ENCODE peak calls at places on chromosome 20, in five cellular contexts. Q is GM23338, X is HepG2, U is GM12878, Z is HCT116. C is an unnamed sample.

GRCh38 chr20:31719644-31720485 is 2.8 kb downstream of the BCL2L1 start:
- DNase-seq in Q (peak; percentile 90), X (peak; percentile 99), U (no peak), Z (no peak), C (no peak)

GRCh38 chr20:50245561-50246366 is 55.1 kb downstream of the CEBPB start:
- DNase-seq in Q (no peak), X (no peak), U (no peak), Z (peak; percentile 23), C (no peak)

GRCh38 chr20:22333885-22334545 is 250.4 kb downstream of the FOXA2 start:
- DNase-seq in Q (peak; percentile 86), X (peak; percentile 71), U (no peak), Z (peak; percentile 38), C (peak; percentile 14)

GRCh38 chr20:12570371-12570770 is 438.4 kb upstream of the SPTLC3 start:
- DNase-seq in Q (peak; percentile 87), X (peak; percentile 76), U (no peak), Z (no peak), C (no peak)

GRCh38 chr20:9498322-9498721 is 16.1 kb upstream of the LAMP5 start:
- DNase-seq in Q (no peak), X (no peak), U (no peak), Z (no peak), C (no peak)

GRCh38 chr20:49657118-49657901 is 56.4 kb downstream of the B4GALT5 start:
- DNase-seq in Q (no peak), X (no peak), U (no peak), Z (no peak), C (no peak)

GRCh38 chr20:57317789-57318371 is 11.7 kb upstream of the SPO11 start:
- DNase-seq in Q (no peak), X (no peak), U (no peak), Z (no peak), C (no peak)

GRCh38 chr20:18377896-18378481 is 88.8 kb downstream of the DZANK1 start:
- DNase-seq in Q (no peak), X (no peak), U (no peak), Z (no peak), C (no peak)

GRCh38 chr20:57450931-57451330 is 59.7 kb downstream of the RBM38 start:
- DNase-seq in Q (no peak), X (no peak), U (no peak), Z (no peak), C (no peak)

GRCh38 chr20:54256202-54256601 is 48.3 kb downstream of the PFDN4 start:
- DNase-seq in Q (no peak), X (no peak), U (no peak), Z (no peak), C (no peak)

GRCh38 chr20:38304845-38305447 is 990 bp downstream of the BPI start:
- DNase-seq in Q (peak; percentile 78), X (peak; percentile 31), U (no peak), Z (peak; percentile 4), C (no peak)

GRCh38 chr20:38321959-38322598 is 18.1 kb downstream of the BPI start:
- DNase-seq in Q (peak; percentile 75), X (peak; percentile 57), U (no peak), Z (peak; percentile 26), C (no peak)

GRCh38 chr20:43409041-43409913 is 48.4 kb upstream of the SRSF6 start:
- DNase-seq in Q (peak; percentile 57), X (peak; percentile 50), U (peak; percentile 7), Z (peak; percentile 51), C (no peak)

GRCh38 chr20:39855056-39855455 is 834.0 kb downstream of the MAFB start:
- DNase-seq in Q (no peak), X (no peak), U (no peak), Z (no peak), C (no peak)

GRCh38 chr20:45775411-45775810 is 16.3 kb downstream of the WFDC3 start:
- DNase-seq in Q (no peak), X (no peak), U (no peak), Z (no peak), C (no peak)

GRCh38 chr20:45774933-45775332 is 16.8 kb downstream of the WFDC3 start:
- DNase-seq in Q (no peak), X (no peak), U (no peak), Z (no peak), C (no peak)

GRCh38 chr20:45768479-45768878 is 23.2 kb downstream of the WFDC3 start:
- DNase-seq in Q (no peak), X (no peak), U (no peak), Z (no peak), C (no peak)

GRCh38 chr20:45771182-45771759 is 20.4 kb downstream of the WFDC3 start:
- DNase-seq in Q (peak; percentile 90), X (peak; percentile 92), U (peak; percentile 48), Z (peak; percentile 61), C (peak; percentile 37)

DNA sequence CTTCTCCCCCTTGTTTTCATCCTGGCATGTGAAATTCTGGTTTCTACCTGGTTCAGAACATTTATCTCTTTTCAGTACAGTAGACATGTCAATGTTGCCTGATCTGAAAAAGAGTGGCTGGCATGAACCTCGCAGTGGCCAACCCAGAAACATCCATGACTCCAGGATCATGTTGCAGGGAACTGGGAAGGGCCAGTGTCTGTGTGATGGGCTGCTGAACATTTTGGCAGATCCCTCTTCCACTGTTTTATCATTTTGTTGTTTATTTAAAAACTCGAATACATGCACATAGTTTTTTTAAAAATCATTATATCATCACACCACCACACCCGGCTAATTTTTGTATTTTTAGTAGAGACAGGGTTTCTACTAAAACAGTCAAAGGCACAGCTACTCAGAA is 19.0 kb downstream of the WFDC3 start:
- DNase-seq in Q (no peak), X (no peak), U (no peak), Z (no peak), C (no peak)
- TF ChIP-seq POLR2AphosphoS5 in Q (no peak), X (no peak), U (no peak), Z (no peak), C (no peak)

DNA sequence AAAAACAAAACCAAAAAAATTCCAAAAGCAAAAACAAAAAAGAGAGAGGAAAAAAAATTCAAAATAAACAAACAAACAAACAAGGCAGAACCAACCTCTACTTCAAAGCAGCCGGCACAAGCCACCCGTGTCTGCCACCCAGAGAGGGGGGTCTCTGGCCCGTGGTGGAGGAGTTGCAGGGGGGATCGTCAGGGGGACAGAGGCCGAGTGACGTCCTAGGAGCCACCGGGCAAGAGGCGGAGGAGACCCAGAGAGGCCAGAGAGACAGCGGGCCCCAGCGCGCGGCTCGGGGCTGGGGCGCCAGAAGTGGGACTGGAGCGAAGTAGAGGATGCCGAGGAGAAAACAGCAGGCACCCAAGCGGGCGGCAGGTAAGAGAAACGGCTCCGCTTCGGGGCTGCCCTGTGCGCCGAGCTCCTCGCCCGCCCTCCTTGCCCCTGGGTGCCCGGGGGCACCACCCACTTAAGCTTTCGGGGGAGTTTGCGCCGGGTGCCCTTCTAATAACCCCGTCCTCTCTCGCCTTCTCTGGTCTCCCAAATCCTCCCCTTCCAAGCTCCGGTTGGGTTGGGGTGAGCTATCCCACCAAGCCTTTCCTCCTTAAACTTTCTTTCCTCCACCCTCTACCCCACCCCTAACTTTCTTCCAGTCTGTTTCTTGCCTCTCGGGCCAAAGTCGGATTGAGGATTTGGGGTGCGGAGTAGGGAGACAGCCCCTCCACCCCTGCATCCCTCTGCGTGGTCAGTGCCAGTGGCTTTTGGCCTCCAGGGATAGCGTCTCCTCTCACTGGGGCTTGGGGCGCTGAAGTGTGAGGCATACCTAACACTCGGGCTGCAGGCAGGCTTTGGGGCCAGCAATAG is 1.0 kb downstream of the TSHZ2 start:
- DNase-seq in Q (peak; percentile 73), X (no peak), U (no peak), Z (no peak), C (no peak)
- TF ChIP-seq EZH2 in Q (no peak), X (peak; percentile 81), U (no peak), Z (no peak), C (no peak)

DNA sequence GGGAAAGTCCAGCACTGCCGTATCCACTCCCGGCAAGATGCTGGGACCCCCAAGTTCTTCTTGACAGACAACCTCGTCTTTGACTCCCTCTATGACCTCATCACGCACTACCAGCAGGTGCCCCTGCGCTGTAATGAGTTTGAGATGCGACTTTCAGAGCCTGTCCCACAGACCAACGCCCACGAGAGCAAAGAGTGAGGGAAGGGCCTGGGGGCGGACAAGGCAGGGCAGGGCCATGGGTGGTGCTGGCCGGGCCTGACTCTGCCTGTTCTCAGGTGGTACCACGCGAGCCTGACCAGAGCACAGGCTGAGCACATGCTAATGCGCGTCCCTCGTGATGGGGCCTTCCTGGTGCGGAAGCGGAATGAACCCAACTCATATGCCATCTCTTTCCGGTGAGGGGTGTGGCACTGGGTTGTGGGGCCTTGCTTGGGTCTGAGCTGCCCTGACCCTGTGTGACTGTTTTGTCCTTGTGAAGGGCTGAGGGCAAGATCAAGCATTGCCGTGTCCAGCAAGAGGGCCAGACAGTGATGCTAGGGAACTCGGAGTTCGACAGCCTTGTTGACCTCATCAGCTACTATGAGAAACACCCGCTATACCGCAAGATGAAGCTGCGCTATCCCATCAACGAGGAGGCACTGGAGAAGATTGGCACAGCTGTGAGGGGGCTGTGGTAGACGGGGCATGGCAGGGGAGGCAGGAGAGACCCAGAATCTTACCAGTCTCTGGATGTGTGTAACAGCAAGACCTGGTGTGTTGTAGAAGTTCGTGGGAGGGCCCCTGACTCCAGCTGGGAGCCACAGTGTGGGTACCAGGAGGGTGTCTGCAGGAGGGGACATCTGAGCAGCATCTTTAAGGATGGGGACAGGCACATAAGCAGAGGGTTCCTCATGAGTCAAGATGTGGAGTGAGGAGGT is 29.1 kb downstream of the PLCG1 start:
- DNase-seq in Q (no peak), X (no peak), U (no peak), Z (no peak), C (no peak)
- TF ChIP-seq POLR2AphosphoS5 in Q (no peak), X (no peak), U (no peak), Z (no peak), C (no peak)

DNA sequence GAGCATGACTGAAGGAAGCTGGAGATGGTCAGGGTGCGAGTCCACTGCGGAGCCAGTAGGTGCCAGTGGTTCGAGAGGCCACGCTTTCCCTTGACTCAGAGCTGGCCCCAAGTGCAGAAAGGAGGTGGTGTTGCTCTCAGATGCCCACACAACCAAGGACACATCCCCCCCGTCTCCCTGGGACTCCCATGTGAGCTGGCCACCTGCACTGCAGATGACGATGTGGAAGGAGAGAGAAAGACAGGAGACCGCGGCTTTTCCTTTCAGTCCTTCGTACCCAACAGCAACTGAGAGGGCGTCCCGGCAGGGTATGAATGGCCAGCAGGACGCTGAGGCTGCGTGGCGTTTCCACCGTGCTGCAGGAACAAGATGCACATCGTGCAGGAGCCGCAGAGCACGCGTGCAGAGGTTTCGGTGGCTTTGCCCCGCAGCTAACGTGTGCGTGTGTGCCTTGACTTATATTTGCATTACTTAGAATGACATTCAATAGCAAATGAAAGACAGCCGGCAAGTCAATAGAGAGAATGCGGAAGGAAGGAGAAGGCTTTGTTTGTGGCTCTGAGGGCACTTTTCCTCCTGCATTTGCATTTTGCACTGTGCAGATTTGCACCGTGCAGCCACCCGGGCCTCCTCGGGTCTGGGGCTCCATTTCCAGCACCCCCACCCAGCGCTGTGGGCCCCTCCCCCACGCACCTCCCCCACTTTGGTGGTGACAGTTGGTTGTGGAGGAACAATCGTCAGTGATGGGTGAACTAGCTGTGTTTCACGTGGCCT is 26.3 kb upstream of the BHLHE23 start:
- DNase-seq in Q (peak; percentile 76), X (no peak), U (peak; percentile 38), Z (no peak), C (no peak)
- TF ChIP-seq EZH2 in Q (no peak), X (no peak), U (no peak), Z (no peak), C (peak; percentile 74)

GRCh38 chr20:51542033-51542893 is at the start of gene NFATC2:
- DNase-seq in Q (peak; percentile 69), X (peak; percentile 65), U (no peak), Z (no peak), C (no peak)
- TF ChIP-seq POLR2AphosphoS5 in Q (no peak), X (no peak), U (no peak), Z (no peak), C (no peak)

C was measured in SK-N-MC.